ENCODE peak calls at places on chromosomes 13 and 19, in four cellular contexts. One of them, this sample, is unnamed.
A peak's percentile ranks its signal among the peaks of the same experiment; 100 is the strongest.

GRCh38 chr19:34235425-34235940 is 18.9 kb upstream of the GARRE1 start:
- DNase-seq in breast epithelium: no peak
- DNase-seq in lower lobe of right lung: no peak
- DNase-seq in AG09309: no peak
- DNase-seq in this sample: no peak

GRCh38 chr13:96581741-96582140 is 412.5 kb downstream of the OXGR1 start:
- DNase-seq in breast epithelium: no peak
- DNase-seq in lower lobe of right lung: no peak
- DNase-seq in AG09309: no peak
- DNase-seq in this sample: no peak

GRCh38 chr19:5050905-5051304 is 82.0 kb downstream of the KDM4B start:
- DNase-seq in breast epithelium: no peak
- DNase-seq in lower lobe of right lung: no peak
- DNase-seq in AG09309: no peak
- DNase-seq in this sample: no peak

GRCh38 chr19:8210660-8211101 is 1.5 kb downstream of the CERS4 start:
- DNase-seq in breast epithelium: no peak
- DNase-seq in lower lobe of right lung: no peak
- DNase-seq in AG09309: no peak
- DNase-seq in this sample: no peak

GRCh38 chr13:37618554-37618953 is 20.0 kb upstream of the POSTN start:
- DNase-seq in breast epithelium: no peak
- DNase-seq in lower lobe of right lung: no peak
- DNase-seq in AG09309: peak; percentile 67
- DNase-seq in this sample: no peak

GRCh38 chr19:35030257-35031071 is at the start of gene SCN1B:
- DNase-seq in breast epithelium: no peak
- DNase-seq in lower lobe of right lung: no peak
- DNase-seq in AG09309: no peak
- DNase-seq in this sample: peak; percentile 80

GRCh38 chr13:27593267-27593666 is 27.1 kb downstream of the LNX2 start:
- DNase-seq in breast epithelium: no peak
- DNase-seq in lower lobe of right lung: no peak
- DNase-seq in AG09309: no peak
- DNase-seq in this sample: no peak

GRCh38 chr19:39038098-39038497 is 5.7 kb upstream of the FBXO27 start:
- DNase-seq in breast epithelium: peak; percentile 32
- DNase-seq in lower lobe of right lung: no peak
- DNase-seq in AG09309: no peak
- DNase-seq in this sample: peak; percentile 54

GRCh38 chr19:48614436-48615144 is at the start of gene FAM83E:
- DNase-seq in breast epithelium: no peak
- DNase-seq in lower lobe of right lung: peak; percentile 92
- DNase-seq in AG09309: no peak
- DNase-seq in this sample: no peak

GRCh38 chr19:10339380-10339960 is at the start of gene ICAM3:
- DNase-seq in breast epithelium: no peak
- DNase-seq in lower lobe of right lung: peak; percentile 77
- DNase-seq in AG09309: no peak
- DNase-seq in this sample: no peak

GRCh38 chr19:38506723-38507550 is 73.4 kb downstream of the RYR1 start:
- DNase-seq in breast epithelium: peak; percentile 83
- DNase-seq in lower lobe of right lung: peak; percentile 90
- DNase-seq in AG09309: no peak
- DNase-seq in this sample: peak; percentile 94

GRCh38 chr13:28819748-28820098 is 416 bp upstream of the MTUS2 start:
- DNase-seq in breast epithelium: no peak
- DNase-seq in lower lobe of right lung: peak; percentile 59
- DNase-seq in AG09309: no peak
- DNase-seq in this sample: peak; percentile 52
- H3K4me3 ChIP-seq in breast epithelium: peak overlapping the region; percentile 69
- H3K4me3 ChIP-seq in lower lobe of right lung: no peak overlapping the region
- H3K4me3 ChIP-seq in AG09309: no peak overlapping the region
- H3K4me3 ChIP-seq in this sample: no peak overlapping the region

GRCh38 chr13:110811008-110811720 is 97.7 kb downstream of the ING1 start:
- DNase-seq in breast epithelium: no peak
- DNase-seq in lower lobe of right lung: no peak
- DNase-seq in AG09309: no peak
- DNase-seq in this sample: no peak

GRCh38 chr13:110812111-110812868 is 98.8 kb downstream of the ING1 start:
- DNase-seq in breast epithelium: no peak
- DNase-seq in lower lobe of right lung: no peak
- DNase-seq in AG09309: no peak
- DNase-seq in this sample: no peak

GRCh38 chr13:110813646-110814624 is 100.4 kb downstream of the ING1 start:
- DNase-seq in breast epithelium: no peak
- DNase-seq in lower lobe of right lung: no peak
- DNase-seq in AG09309: no peak
- DNase-seq in this sample: no peak

GRCh38 chr13:110811751-110812110 is 98.2 kb downstream of the ING1 start:
- DNase-seq in breast epithelium: no peak
- DNase-seq in lower lobe of right lung: no peak
- DNase-seq in AG09309: no peak
- DNase-seq in this sample: no peak

GRCh38 chr13:110812869-110813645 is 99.6 kb downstream of the ING1 start:
- DNase-seq in breast epithelium: no peak
- DNase-seq in lower lobe of right lung: no peak
- DNase-seq in AG09309: no peak
- DNase-seq in this sample: no peak
- H3K4me3 ChIP-seq in breast epithelium: peak overlapping the region; percentile 55
- H3K4me3 ChIP-seq in lower lobe of right lung: no peak overlapping the region
- H3K4me3 ChIP-seq in AG09309: no peak overlapping the region
- H3K4me3 ChIP-seq in this sample: no peak overlapping the region

DNA sequence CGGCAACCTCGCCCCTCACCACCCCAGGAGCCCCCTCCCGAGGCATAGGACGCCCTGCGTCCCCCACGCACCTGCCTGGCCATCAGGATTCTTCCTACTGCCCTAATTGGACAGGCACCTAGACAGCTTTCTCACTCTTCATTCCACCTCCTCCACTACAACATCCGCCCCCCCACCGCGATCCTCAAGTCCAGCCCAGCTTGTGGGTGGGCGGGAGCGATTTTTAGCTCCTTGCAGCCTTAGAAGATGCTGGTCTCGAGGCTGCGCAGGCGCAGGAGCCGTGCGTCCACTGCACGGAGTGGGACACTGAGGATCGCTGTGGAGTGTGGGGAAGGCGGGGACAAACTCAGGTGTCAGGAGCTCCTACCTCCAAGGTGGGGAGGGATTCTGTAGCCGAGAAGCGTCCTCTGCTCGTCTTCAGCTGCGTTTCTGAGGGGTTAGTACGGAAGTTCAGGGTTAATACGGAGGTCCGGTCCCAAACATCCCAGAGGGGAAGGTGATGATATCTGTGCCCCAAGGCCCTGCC is at the start of gene RTBDN:
- DNase-seq in breast epithelium: no peak
- DNase-seq in lower lobe of right lung: no peak
- DNase-seq in AG09309: no peak
- DNase-seq in this sample: no peak
- H3K4me3 ChIP-seq in breast epithelium: peak within 1 kb of the TSS; percentile 65
- H3K4me3 ChIP-seq in lower lobe of right lung: peak within 1 kb of the TSS; percentile 47
- H3K4me3 ChIP-seq in AG09309: peak within 1 kb of the TSS; percentile 34
- H3K4me3 ChIP-seq in this sample: peak within 1 kb of the TSS; percentile 51

DNA sequence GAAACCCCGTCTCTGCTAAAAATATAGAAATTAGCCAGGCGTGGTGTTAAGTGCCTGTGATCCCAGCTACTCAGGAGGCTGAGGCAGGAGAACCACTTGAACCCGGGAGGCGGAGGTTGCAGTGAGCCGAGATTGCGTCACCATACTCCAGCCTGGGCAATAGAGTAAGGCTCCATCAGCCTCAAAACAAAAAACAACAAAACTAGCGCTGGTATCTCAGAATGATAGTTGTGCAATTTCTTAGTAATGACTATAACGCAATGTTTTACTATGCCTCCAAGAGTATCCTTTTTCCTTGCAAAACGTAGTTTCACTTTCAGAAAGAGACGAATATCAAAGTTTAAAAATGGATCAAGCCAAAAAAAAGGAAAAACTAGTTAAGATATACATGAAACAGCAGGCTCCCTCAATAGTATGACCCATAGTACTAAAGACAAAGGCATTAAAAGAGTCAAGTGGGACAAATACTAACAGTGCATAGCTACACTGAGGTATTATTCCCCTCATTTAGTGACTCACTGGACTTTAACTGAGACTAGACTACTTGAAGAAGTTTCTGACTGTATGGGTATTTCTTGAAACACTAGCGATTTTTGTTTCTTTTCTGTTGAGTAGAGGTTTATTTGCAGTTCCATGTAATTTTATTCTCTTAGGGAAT is 10.5 kb upstream of the ITM2B start:
- DNase-seq in breast epithelium: no peak
- DNase-seq in lower lobe of right lung: peak; percentile 73
- DNase-seq in AG09309: no peak
- DNase-seq in this sample: peak; percentile 13
- H3K4me3 ChIP-seq in breast epithelium: peak overlapping the region; percentile 59
- H3K4me3 ChIP-seq in lower lobe of right lung: peak overlapping the region; percentile 37
- H3K4me3 ChIP-seq in AG09309: peak overlapping the region; percentile 41
- H3K4me3 ChIP-seq in this sample: peak overlapping the region; percentile 45

DNA sequence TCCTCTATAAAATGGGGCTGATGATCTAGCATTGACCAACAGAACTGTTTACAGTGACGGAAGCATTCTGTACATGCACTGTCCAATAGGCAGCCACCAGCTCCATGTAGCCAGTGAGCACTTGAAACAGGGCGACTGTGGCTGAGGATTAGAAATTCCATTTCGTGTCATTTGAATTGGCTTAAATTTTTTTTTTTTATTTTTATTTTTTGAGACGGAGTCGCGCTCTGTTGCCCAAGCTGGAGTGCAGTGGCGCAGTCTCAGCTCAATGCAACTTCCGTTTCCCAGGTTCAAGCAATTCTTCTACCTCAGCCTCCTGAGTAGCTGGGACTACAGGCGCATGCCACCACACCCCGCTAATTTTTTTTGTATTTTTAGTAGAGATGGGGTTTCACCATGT is 3.0 kb downstream of the PRKCG start:
- DNase-seq in breast epithelium: no peak
- DNase-seq in lower lobe of right lung: no peak
- DNase-seq in AG09309: no peak
- DNase-seq in this sample: no peak
- H3K4me3 ChIP-seq in breast epithelium: no peak overlapping the region
- H3K4me3 ChIP-seq in lower lobe of right lung: no peak overlapping the region
- H3K4me3 ChIP-seq in AG09309: no peak overlapping the region
- H3K4me3 ChIP-seq in this sample: no peak overlapping the region

DNA sequence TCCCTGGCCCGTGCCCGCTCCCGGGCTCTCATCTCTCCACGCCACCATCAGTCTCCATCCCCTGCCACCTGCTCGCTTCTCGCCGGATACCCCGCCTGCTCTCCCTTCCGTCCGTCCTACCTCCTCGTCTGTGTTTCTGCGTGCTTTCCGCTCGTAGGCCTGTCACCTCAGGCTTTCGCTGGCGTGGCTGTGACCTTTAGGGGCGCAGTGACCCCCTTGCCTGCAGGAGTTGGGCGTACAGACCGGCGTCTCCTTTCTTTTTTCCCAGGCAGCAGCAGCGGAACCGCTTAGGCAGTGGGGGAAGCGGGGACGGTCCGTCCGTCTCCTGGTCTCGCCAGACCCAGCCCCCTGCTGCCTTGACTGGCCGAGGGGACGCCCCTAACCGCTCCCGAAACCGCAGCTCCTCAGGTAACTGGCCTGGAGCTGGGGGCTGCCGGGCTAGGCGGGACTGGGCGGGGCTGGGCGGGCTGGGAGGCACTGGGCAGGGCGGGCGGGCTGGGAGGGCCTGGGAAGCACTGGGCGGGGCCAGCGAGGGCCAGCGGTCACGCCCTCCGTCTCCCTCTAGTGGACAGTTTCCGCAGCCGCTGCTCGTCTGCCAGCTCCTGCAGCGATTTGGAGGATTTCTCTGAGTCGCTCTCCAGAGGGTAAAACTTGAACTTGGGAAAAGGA is 6.3 kb downstream of the PGLYRP1 start:
- DNase-seq in breast epithelium: peak; percentile 37
- DNase-seq in lower lobe of right lung: peak; percentile 89
- DNase-seq in AG09309: no peak
- DNase-seq in this sample: peak; percentile 74
- H3K4me3 ChIP-seq in breast epithelium: peak overlapping the region; percentile 69
- H3K4me3 ChIP-seq in lower lobe of right lung: peak overlapping the region; percentile 73
- H3K4me3 ChIP-seq in AG09309: peak overlapping the region; percentile 49
- H3K4me3 ChIP-seq in this sample: peak overlapping the region; percentile 48